ENCODE peak calls at places on chromosomes 4 and X, in five cellular contexts. A is lung; Y is CD8-positive, alpha-beta T cell; V is endothelial cell of umbilical vein; J is colonic mucosa. Q is an unnamed sample.

GRCh38 chr4:46648088-46648744 is 258.3 kb upstream of the GABRA2 start:
- DNase-seq in J (peak), V (no peak), A (no peak), Y (no peak), Q (no peak)

GRCh38 chrX:20968996-20969395 is 405.2 kb upstream of the CNKSR2 start:
- DNase-seq in V (no peak), Y (no peak), A (no peak), J (no peak), Q (no peak)

GRCh38 chr4:134126955-134127354 is 74.6 kb downstream of the PABPC4L start:
- DNase-seq in Y (no peak), A (no peak), J (no peak), V (no peak), Q (no peak)

GRCh38 chr4:102623622-102624021 is 122.5 kb downstream of the NFKB1 start:
- DNase-seq in Y (no peak), J (no peak), A (no peak), V (peak), Q (no peak)

GRCh38 chr4:5118091-5118786 is 67.0 kb downstream of the STK32B start:
- DNase-seq in Y (no peak), A (no peak), V (no peak), J (no peak), Q (no peak)

GRCh38 chr4:147813107-147813773 is 81.4 kb downstream of the ARHGAP10 start:
- DNase-seq in A (no peak), J (no peak), Y (no peak), V (no peak), Q (no peak)

GRCh38 chr4:76607266-76607799 is 172.3 kb downstream of the SHROOM3 start:
- DNase-seq in Y (no peak), J (no peak), V (no peak), A (no peak), Q (no peak)

GRCh38 chrX:35842657-35843056 is 44.5 kb downstream of the MAGEB16 start:
- DNase-seq in A (no peak), Y (no peak), V (no peak), J (no peak), Q (no peak)

GRCh38 chr4:2141762-2142520 is 82.8 kb downstream of the NAT8L start:
- DNase-seq in J (no peak), V (no peak), Y (no peak), A (no peak), Q (no peak)

GRCh38 chrX:98962996-98963395 is 1447.1 kb downstream of the PCDH19 start:
- DNase-seq in A (no peak), V (no peak), J (no peak), Y (no peak), Q (no peak)

GRCh38 chr4:140096483-140096861 is 57.5 kb downstream of the MAML3 start:
- DNase-seq in Y (no peak), J (no peak), A (no peak), V (no peak), Q (no peak)

GRCh38 chrX:130848763-130849162 is 54.2 kb downstream of the ENOX2 start:
- DNase-seq in Y (no peak), J (no peak), V (no peak), A (no peak), Q (no peak)

GRCh38 chrX:110394653-110395052 is 36.0 kb downstream of the RTL9 start:
- DNase-seq in Y (no peak), A (no peak), J (no peak), V (no peak), Q (no peak)

GRCh38 chrX:43380704-43381103 is 275.4 kb upstream of the MAOA start:
- DNase-seq in J (no peak), A (no peak), V (no peak), Y (no peak), Q (no peak)

GRCh38 chr4:90328558-90328957 is 201.4 kb downstream of the CCSER1 start:
- DNase-seq in J (peak), Y (no peak), A (no peak), V (peak), Q (no peak)

GRCh38 chr4:4480205-4480604 is 61.6 kb downstream of the STX18 start:
- DNase-seq in J (no peak), V (no peak), A (no peak), Y (no peak), Q (no peak)

GRCh38 chr4:182770969-182771330 is 146.2 kb downstream of the DCTD start:
- DNase-seq in Y (no peak), A (no peak), J (no peak), V (no peak), Q (no peak)

GRCh38 chr4:23728393-23728792 is 161.5 kb downstream of the PPARGC1A start:
- DNase-seq in Y (no peak), V (no peak), J (no peak), A (no peak), Q (no peak)

GRCh38 chr4:184358521-184359232 is 115.7 kb downstream of the IRF2 start:
- DNase-seq in Y (no peak), V (no peak), A (no peak), J (no peak), Q (no peak)

GRCh38 chr4:136562842-136563241 is 969.5 kb downstream of the PCDH18 start:
- DNase-seq in J (no peak), A (no peak), Y (no peak), V (no peak), Q (no peak)

DNA sequence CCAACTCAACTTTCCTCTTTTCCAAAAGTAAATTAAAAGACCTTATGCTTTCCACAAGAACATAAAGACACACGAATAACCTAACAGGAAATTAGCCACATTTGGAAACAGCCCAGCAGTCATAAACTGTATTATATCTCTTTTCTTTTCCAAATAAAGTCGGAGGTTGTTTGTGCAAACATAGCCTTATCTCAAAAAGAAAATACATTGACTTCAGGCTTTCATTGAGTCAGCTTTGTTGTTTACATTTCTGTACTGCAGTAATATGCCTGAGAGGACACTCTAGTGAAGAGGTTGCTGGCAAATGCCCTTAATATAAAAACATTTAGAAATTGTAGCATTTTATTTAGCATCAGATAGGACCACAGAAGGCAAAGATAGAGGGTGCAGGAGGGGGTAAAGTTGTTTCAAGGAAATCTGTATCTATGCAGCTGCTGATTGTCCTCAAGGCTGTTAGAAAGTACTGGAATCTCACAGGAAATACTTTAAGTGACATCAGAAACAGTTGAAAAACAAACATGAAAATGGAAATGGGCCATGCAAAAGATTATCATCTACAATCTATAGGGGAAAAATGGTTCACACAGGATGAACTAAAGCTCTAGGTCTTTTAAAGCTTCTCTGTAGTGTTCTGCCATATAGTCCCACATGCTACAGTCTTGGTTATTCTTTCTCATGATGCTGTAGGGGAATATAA is 14.5 kb downstream of the LNX1 start:
- DNase-seq in A (no peak), Y (no peak), J (peak), V (peak), Q (no peak)
- H3K27ac ChIP-seq in A (no peak), Y (no peak), J (peak), V (peak), Q (no peak)

GRCh38 chrX:40009890-40010289 is 87.9 kb downstream of the BCOR start:
- DNase-seq in A (no peak), V (no peak), Y (no peak), J (no peak), Q (no peak)

GRCh38 chrX:40008841-40009461 is 88.8 kb downstream of the BCOR start:
- DNase-seq in J (no peak), V (no peak), A (no peak), Y (peak), Q (no peak)

GRCh38 chrX:40010550-40011364 is 87.0 kb downstream of the BCOR start:
- DNase-seq in Y (peak), J (no peak), A (no peak), V (no peak), Q (no peak)

GRCh38 chrX:40007746-40008705 is 89.7 kb downstream of the BCOR start:
- DNase-seq in V (no peak), Y (no peak), J (no peak), A (no peak), Q (no peak)

DNA sequence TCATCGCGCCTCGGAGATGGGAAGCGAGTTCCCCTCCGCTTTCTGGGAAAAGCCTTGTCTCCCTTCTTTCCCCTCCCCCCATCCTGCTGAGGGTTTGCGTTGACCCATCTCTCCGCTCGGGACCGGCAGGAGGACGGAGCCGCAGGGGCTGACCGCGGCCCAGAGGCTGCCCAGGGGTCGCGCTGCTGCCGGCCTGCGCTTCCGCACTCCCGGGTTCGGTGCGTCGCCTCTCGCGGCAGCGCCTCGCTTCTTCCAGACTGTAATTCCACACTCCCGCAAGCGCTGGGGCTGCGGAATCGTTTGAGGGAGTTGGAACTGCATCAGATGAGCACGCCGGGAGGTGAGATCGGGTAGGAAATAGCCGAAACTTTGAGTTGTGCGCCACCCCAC is 88.3 kb downstream of the BCOR start:
- DNase-seq in J (no peak), V (no peak), A (no peak), Y (no peak), Q (no peak)
- H3K4me3 ChIP-seq in J (no peak), V (no peak), A (no peak), Y (peak), Q (no peak)

DNA sequence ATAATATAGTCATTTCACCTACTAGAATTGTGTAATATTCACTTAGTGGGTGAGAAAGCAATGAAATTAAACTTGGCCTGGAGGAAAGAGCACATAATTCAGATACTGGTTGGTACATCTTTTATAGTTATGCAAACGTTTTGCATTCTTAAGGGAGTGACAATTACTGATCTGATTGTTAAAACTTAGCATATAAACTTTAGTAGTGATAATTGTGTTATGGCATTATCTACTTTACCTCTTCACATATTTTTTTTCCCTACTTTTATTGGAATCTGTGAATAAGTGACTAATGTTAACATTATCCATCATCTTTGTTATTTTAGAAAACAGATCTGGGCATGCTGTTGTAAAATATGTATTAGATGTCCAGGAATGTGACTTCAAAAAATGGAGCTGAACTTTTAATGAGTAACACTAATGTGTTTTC is 217.4 kb upstream of the GIMD1 start:
- DNase-seq in V (peak), A (no peak), Y (no peak), J (no peak), Q (no peak)
- H3K27ac ChIP-seq in V (peak), A (no peak), Y (no peak), J (no peak), Q (no peak)

GRCh38 chrX:15298201-15298600 is 17.2 kb downstream of the ASB11 start:
- DNase-seq in V (peak), A (no peak), Y (no peak), J (no peak), Q (no peak)
- H3K4me3 ChIP-seq in V (no peak), A (no peak), Y (no peak), J (no peak), Q (no peak)

DNA sequence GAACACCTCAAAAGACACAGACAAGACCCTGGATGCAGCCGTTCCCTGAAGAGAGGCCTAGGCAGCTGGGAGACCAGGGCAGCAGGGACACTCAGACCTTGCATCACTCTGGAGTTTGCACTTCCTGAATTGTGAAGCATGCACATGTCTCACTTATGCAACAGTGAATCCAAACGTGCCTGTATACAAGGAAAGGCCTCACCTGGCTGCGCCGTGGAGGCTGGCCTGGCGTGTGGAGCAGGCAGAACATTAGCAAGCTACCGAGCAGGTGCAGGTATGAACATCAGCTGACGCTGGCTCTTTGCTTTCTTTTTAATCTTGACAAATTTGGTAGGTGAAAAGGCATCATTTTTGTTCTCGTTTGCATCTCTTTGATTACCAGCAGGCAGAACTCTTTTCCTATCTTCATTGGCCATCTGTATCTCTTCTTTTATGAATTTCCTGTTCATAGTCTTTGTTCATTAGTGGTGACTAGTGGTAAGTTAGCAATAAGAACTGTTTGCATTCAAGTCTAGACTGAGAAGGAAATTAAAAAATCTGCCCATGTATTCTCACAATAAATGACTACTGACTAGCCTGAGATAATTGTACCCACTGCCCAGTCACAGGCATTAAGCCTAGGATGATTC is 37.2 kb upstream of the IRAK1 start:
- DNase-seq in A (no peak), Y (no peak), V (peak), J (no peak), Q (peak)
- H3K27ac ChIP-seq in A (no peak), Y (no peak), V (no peak), J (no peak), Q (no peak)

GRCh38 chr4:13659341-13660070 is 32.0 kb upstream of the BOD1L1 start:
- DNase-seq in V (no peak), J (no peak), Y (no peak), A (no peak), Q (no peak)

GRCh38 chr4:13654158-13654797 is 26.8 kb upstream of the BOD1L1 start:
- DNase-seq in V (peak), J (peak), A (peak), Y (peak), Q (peak)

GRCh38 chr4:13653356-13653755 is 25.8 kb upstream of the BOD1L1 start:
- DNase-seq in V (no peak), Y (no peak), J (no peak), A (no peak), Q (no peak)

GRCh38 chr4:13656569-13656988 is 29.1 kb upstream of the BOD1L1 start:
- DNase-seq in A (peak), V (peak), Y (peak), J (peak), Q (peak)

GRCh38 chr4:13657016-13657415 is 29.5 kb upstream of the BOD1L1 start:
- DNase-seq in V (no peak), Y (no peak), A (no peak), J (no peak), Q (no peak)
- H3K4me3 ChIP-seq in V (no peak), Y (peak), A (no peak), J (no peak), Q (no peak)

DNA sequence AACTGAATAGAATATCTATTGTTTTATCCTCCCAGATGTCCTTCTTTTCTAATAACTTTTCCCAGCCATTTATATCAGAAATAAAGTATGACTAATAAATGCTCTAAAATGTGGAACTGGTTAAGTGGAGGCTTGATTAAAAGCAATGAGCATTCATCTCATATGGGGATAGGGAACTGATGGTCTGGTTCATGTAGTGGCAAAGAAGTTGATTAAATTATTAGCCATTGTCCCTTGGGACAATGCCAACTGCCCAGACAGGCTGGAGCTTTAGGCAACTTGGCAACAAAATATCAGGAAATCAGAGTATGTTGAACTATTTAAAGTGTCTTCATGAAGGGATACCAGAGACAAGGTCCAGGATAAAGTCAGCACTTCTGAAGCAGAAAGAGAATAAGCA is 24.2 kb downstream of the TRO start:
- DNase-seq in J (no peak), Y (no peak), V (no peak), A (no peak), Q (no peak)
- H3K27ac ChIP-seq in J (no peak), Y (no peak), V (no peak), A (no peak), Q (no peak)

GRCh38 chrX:125203737-125204578 is 115.7 kb upstream of the TEX13C start:
- DNase-seq in Y (no peak), J (no peak), A (no peak), V (no peak), Q (peak)
- H3K4me3 ChIP-seq in Y (no peak), J (peak), A (no peak), V (no peak), Q (peak)

GRCh38 chr4:8427262-8427661 is 13.3 kb downstream of the ACOX3 start:
- DNase-seq in Y (no peak), A (no peak), J (no peak), V (no peak), Q (no peak)

GRCh38 chr4:8427761-8428287 is 12.7 kb downstream of the ACOX3 start:
- DNase-seq in V (peak), Y (no peak), J (peak), A (peak), Q (no peak)

GRCh38 chr4:8431553-8431952 is 9.0 kb downstream of the ACOX3 start:
- DNase-seq in Y (no peak), A (no peak), J (no peak), V (no peak), Q (no peak)

GRCh38 chr4:8433181-8433580 is 7.3 kb downstream of the ACOX3 start:
- DNase-seq in V (no peak), Y (no peak), A (no peak), J (no peak), Q (no peak)

DNA sequence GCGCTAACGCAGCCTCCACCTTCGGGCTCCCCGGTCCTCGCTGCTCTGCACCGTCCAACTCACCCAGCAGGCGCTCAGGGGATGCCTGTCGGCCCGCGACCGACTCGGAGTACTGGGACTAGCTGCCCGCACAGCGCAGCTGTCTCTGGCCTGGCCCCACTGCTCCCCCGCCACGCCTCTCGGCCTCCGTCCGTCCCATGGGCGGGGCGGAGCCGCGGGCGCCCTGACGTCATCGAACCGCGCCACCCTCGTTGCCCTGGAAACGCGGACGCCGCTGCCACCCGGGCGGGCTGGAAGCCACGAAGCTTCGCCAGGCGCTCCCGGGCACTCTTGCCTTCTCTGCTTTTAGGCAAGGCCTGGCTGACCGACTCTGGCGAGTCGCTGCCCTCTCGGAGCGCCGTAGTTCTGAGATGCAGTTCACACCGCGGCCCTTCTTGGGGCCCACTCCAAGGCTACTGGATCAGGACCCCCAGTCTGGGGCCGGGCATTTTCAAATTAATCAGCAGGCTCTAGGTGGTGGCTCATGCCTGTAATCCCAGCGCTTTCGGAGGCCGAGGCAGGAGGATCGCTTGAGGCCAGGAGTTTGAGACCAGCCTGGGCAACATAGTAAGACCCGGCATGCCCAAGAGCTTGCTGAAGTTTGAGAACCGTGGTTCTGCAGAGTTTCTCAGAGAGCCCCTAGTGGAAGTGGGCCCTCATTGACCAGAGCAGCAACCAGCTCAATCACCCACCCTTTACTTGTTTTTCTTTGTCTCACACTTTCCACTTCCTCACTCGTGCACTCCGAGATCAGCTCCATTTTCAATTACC is 12.0 kb downstream of the ACOX3 start:
- DNase-seq in V (peak), J (peak), Y (peak), A (peak), Q (peak)
- H3K27ac ChIP-seq in V (peak), J (peak), Y (peak), A (peak), Q (peak)

Q was measured in prostate gland.